ENCODE peak calls at places on chromosomes 12 and 14, in nine cellular contexts. P is GF-D8, E is cardiac fibroblast, K is PC-9, A is fibroblast of lung, R is NCI-H2171 treated with DMSO at 0.1 percent for 48 hours, B is NCI-H1694, H is skeletal muscle cell, J is NCI-H1436. F is an unnamed sample.

GRCh38 chr12:65364021-65364420 is 85.5 kb downstream of the MSRB3 start:
- DNase-seq in P (no peak), E (peak), K (no peak), A (peak), R (no peak), B (no peak), H (peak), J (no peak), F (no peak)

GRCh38 chr12:53770281-53770680 is 18.5 kb upstream of the CISTR start:
- DNase-seq in P (no peak), E (peak), K (no peak), A (peak), R (no peak), B (no peak), H (peak), J (no peak), F (no peak)

GRCh38 chr12:33560653-33561208 is 121.1 kb upstream of the SYT10 start:
- DNase-seq in P (no peak), E (no peak), K (no peak), A (no peak), R (no peak), B (no peak), H (no peak), J (no peak), F (no peak)

GRCh38 chr14:102316048-102316745 is 3.3 kb upstream of the ZNF839 start:
- DNase-seq in P (no peak), E (peak), K (no peak), A (peak), R (peak), B (peak), H (peak), J (no peak), F (no peak)

GRCh38 chr14:70188608-70189540 is at the start of gene SLC8A3:
- DNase-seq in P (no peak), E (peak), K (no peak), A (peak), R (peak), B (peak), H (no peak), J (no peak), F (peak)

GRCh38 chr12:93587601-93588000 is 15.1 kb downstream of the SOCS2 start:
- DNase-seq in P (no peak), E (no peak), K (no peak), A (no peak), R (no peak), B (no peak), H (no peak), J (no peak), F (no peak)

GRCh38 chr12:79274571-79275064 is 410.0 kb downstream of the SYT1 start:
- DNase-seq in P (no peak), E (no peak), K (no peak), A (no peak), R (peak), B (no peak), H (no peak), J (no peak), F (peak)

GRCh38 chr12:102702447-102703114 is 214.5 kb downstream of the PAH start:
- DNase-seq in P (no peak), E (peak), K (peak), A (peak), R (peak), B (peak), H (peak), J (no peak), F (no peak)

GRCh38 chr12:124399622-124400021 is 104.7 kb downstream of the RFLNA start:
- DNase-seq in P (no peak), E (no peak), K (peak), A (no peak), R (no peak), B (no peak), H (no peak), J (no peak), F (no peak)

GRCh38 chr12:108745641-108746040 is 14.3 kb upstream of the CORO1C start:
- DNase-seq in P (no peak), E (no peak), K (no peak), A (no peak), R (no peak), B (no peak), H (no peak), J (no peak), F (no peak)

GRCh38 chr12:28033538-28033915 is 61.0 kb upstream of the PTHLH start:
- DNase-seq in P (no peak), E (no peak), K (no peak), A (peak), R (no peak), B (no peak), H (no peak), J (no peak), F (no peak)

GRCh38 chr14:66039495-66039894 is 446.7 kb upstream of the CCDC196 start:
- DNase-seq in P (no peak), E (no peak), K (no peak), A (no peak), R (no peak), B (no peak), H (no peak), J (no peak), F (no peak)

GRCh38 chr14:67491741-67492504 is 3.4 kb upstream of the TMEM229B start:
- DNase-seq in P (no peak), E (no peak), K (no peak), A (no peak), R (peak), B (peak), H (no peak), J (no peak), F (peak)

GRCh38 chr12:124761876-124762275 is 101.8 kb downstream of the SCARB1 start:
- DNase-seq in P (no peak), E (no peak), K (no peak), A (no peak), R (no peak), B (no peak), H (no peak), J (no peak), F (no peak)

GRCh38 chr14:61561144-61561543 is 134.2 kb upstream of the HIF1A start:
- DNase-seq in P (no peak), E (peak), K (no peak), A (peak), R (no peak), B (no peak), H (no peak), J (no peak), F (no peak)

GRCh38 chr14:69629225-69630127 is 18.1 kb downstream of the SUSD6 start:
- DNase-seq in P (no peak), E (no peak), K (no peak), A (no peak), R (no peak), B (no peak), H (no peak), J (no peak), F (no peak)

F was measured in kidney.